ENCODE peak calls at places on chromosome 10, in seven cellular contexts. Q is tibial artery, M is transverse colon, D is left ventricle myocardium inferior, R is tibial nerve, G is spleen, F is fibroblast of lung. I is an unnamed sample.

GRCh38 chr10:21530616-21531015 is 3.4 kb upstream of the MLLT10 start:
- DNase-seq in Q (no peak), M (no peak), D (no peak), R (no peak), G (no peak), F (no peak), I (no peak)

GRCh38 chr10:97090035-97090434 is 95.7 kb downstream of the SLIT1 start:
- DNase-seq in Q (no peak), M (no peak), D (no peak), R (no peak), G (no peak), F (no peak), I (no peak)

GRCh38 chr10:42367532-42368230 is 270.7 kb downstream of the ZNF33B start:
- DNase-seq in Q (peak), M (peak), D (peak), R (peak), G (peak), F (peak), I (peak)

GRCh38 chr10:86044029-86044428 is 322.6 kb downstream of the GRID1 start:
- DNase-seq in Q (no peak), M (no peak), D (no peak), R (no peak), G (no peak), F (no peak), I (no peak)

GRCh38 chr10:42111661-42112330 is 526.6 kb downstream of the ZNF33B start:
- DNase-seq in Q (peak), M (no peak), D (no peak), R (no peak), G (no peak), F (no peak), I (no peak)

GRCh38 chr10:47364366-47364765 is 16.2 kb downstream of the RBP3 start:
- DNase-seq in Q (peak), M (no peak), D (no peak), R (no peak), G (no peak), F (no peak), I (no peak)

GRCh38 chr10:108787932-108788331 is 1135.4 kb downstream of the XPNPEP1 start:
- DNase-seq in Q (no peak), M (no peak), D (no peak), R (no peak), G (no peak), F (peak), I (no peak)

GRCh38 chr10:128625926-128626325 is 499.7 kb upstream of the MKI67 start:
- DNase-seq in Q (no peak), M (no peak), D (no peak), R (no peak), G (no peak), F (no peak), I (peak)

GRCh38 chr10:49408437-49409306 is 12.8 kb upstream of the DRGX start:
- DNase-seq in Q (no peak), M (no peak), D (no peak), R (no peak), G (no peak), F (no peak), I (no peak)

GRCh38 chr10:3873728-3874461 is 88.9 kb upstream of the KLF6 start:
- DNase-seq in Q (no peak), M (no peak), D (no peak), R (no peak), G (no peak), F (peak), I (no peak)

GRCh38 chr10:48602401-48603135 is 2.3 kb downstream of the ARHGAP22 start:
- DNase-seq in Q (no peak), M (no peak), D (no peak), R (no peak), G (no peak), F (no peak), I (no peak)

GRCh38 chr10:62632071-62632809 is 172.3 kb upstream of the ADO start:
- DNase-seq in Q (no peak), M (peak), D (peak), R (peak), G (peak), F (no peak), I (no peak)

GRCh38 chr10:104630731-104631130 is 10.4 kb upstream of the SORCS3 start:
- DNase-seq in Q (no peak), M (no peak), D (no peak), R (no peak), G (peak), F (no peak), I (peak)

GRCh38 chr10:1272079-1272478 is 215.9 kb downstream of the WDR37 start:
- DNase-seq in Q (no peak), M (no peak), D (no peak), R (no peak), G (no peak), F (no peak), I (no peak)

GRCh38 chr10:9634466-9634865 is 1383.2 kb upstream of the CELF2 start:
- DNase-seq in Q (no peak), M (no peak), D (no peak), R (no peak), G (no peak), F (peak), I (no peak)

GRCh38 chr10:28058746-28059145 is 59.9 kb upstream of the ODAD2 start:
- DNase-seq in Q (no peak), M (no peak), D (no peak), R (no peak), G (no peak), F (no peak), I (no peak)

GRCh38 chr10:67815571-67816059 is 22.4 kb downstream of the DNAJC12 start:
- DNase-seq in Q (no peak), M (no peak), D (no peak), R (no peak), G (no peak), F (peak), I (no peak)

GRCh38 chr10:28533571-28534304 is 820 bp downstream of the WAC start:
- DNase-seq in Q (peak), M (peak), D (peak), R (peak), G (peak), F (peak), I (peak)

GRCh38 chr10:101817542-101818118 is 614 bp downstream of the OGA start:
- DNase-seq in Q (peak), M (peak), D (peak), R (peak), G (peak), F (peak), I (peak)

GRCh38 chr10:67487906-67488619 is 207.9 kb downstream of the CTNNA3 start:
- DNase-seq in Q (no peak), M (no peak), D (no peak), R (no peak), G (no peak), F (no peak), I (no peak)

GRCh38 chr10:125096371-125096770 is 64.0 kb downstream of the CTBP2 start:
- DNase-seq in Q (no peak), M (no peak), D (no peak), R (no peak), G (no peak), F (no peak), I (no peak)

GRCh38 chr10:106185991-106186390 is 978.5 kb downstream of the SORCS1 start:
- DNase-seq in Q (no peak), M (no peak), D (no peak), R (no peak), G (no peak), F (peak), I (no peak)

GRCh38 chr10:71970869-71971268 is 6.7 kb downstream of the CHST3 start:
- DNase-seq in Q (no peak), M (no peak), D (no peak), R (no peak), G (peak), F (no peak), I (no peak)
- H3K27ac ChIP-seq in Q (peak), M (peak), D (peak), R (peak), G (no peak), F (no peak), I (peak)

GRCh38 chr10:123576706-123577105 is 89.4 kb upstream of the GPR26 start:
- DNase-seq in Q (no peak), M (no peak), D (no peak), R (no peak), G (no peak), F (no peak), I (no peak)
- H3K27ac ChIP-seq in Q (no peak), M (no peak), D (no peak), R (no peak), G (no peak), F (no peak), I (no peak)

DNA sequence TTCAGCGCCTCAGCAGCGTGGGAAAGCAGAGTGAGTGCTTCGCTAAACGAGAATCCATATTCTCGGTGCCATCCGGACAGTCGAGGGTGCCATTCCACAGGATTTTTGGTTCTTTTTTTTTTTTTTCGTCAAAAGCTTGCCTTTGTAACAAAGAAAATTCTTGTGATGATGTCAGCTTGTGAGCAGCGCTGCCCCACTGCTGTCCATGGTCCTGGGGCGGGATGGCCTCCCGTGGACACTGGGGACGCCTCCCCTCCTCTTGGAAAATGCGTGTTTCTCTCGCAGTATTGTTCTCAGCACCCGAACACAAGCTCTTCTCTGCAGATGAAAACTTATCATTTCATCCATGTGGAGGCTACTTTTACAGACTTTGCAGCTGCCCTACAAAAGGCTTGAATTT is 477.4 kb downstream of the TCERG1L start:
- DNase-seq in Q (no peak), M (no peak), D (no peak), R (no peak), G (no peak), F (no peak), I (no peak)
- H3K27ac ChIP-seq in Q (no peak), M (no peak), D (no peak), R (no peak), G (no peak), F (no peak), I (no peak)

DNA sequence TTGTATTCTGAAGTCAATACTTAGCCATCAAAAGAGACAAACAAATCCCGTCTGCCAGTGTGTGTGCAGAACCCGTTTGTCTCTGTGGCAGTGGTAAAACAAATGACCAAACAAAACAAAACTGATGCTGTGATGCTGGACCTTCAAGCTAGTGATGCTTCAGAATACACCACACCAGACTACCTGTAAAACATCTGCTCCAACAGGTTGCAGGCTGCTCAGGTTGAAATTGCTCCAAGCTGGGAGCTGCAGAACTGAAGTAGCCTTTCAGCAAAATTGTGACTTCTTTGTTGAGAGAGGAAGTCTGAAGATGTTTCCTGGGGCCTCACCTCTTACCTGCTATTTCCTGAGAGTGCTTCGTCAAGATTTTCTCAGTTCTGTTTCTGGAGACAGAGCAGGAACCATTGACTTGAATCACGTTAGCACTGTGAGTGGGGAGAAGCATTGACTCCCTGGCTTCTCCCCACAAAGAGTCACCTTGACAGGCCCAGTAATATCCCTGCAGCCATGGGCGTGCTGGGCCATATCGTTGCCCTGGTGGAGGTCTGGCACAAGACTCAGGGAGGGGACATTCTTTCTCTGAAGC is 80.1 kb downstream of the RBM20 start:
- DNase-seq in Q (no peak), M (no peak), D (no peak), R (no peak), G (no peak), F (no peak), I (no peak)
- H3K27ac ChIP-seq in Q (no peak), M (no peak), D (peak), R (no peak), G (no peak), F (no peak), I (no peak)

DNA sequence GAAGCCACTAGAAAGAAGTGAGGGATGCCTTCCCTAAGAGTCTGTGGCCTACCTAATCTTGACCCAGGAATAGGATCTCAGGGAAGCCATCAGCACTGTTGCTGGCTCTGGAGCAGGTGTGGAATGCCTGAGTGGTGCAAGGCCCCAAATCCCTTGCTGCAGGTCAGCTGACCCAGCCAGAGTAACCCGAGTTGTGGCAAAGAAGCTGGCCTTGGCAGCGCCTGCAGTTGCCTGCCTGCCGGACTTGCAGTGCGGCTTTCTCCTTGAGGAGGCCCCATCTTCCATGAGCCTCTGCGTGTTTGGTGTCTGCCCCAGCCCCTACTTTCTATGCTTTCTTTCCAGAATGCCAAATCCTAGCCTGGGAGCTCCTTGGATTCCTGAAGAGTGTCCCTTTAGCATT is 5.8 kb downstream of the KIAA1217 start:
- DNase-seq in Q (no peak), M (no peak), D (no peak), R (no peak), G (no peak), F (no peak), I (no peak)
- H3K27ac ChIP-seq in Q (no peak), M (peak), D (peak), R (peak), G (no peak), F (no peak), I (peak)

DNA sequence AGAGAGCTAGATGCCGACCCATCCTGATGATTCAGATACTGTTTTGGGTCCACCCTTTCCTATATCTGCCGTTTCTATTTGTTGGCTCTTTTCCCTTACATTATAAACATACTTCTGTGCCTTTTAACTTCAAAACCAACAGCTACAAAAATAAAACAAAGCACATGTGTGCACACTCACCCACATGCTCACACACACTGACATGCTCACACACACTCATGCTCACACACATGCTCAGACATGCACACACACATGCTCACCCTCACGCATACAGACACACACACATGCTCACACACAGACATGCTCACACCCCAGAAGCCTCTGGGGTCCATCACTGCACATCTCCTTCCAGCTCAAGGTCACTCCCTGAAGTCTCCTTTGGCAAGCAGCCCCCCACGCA is 88.1 kb downstream of the TCERG1L start:
- DNase-seq in Q (no peak), M (no peak), D (no peak), R (no peak), G (no peak), F (no peak), I (no peak)
- H3K27ac ChIP-seq in Q (no peak), M (no peak), D (no peak), R (no peak), G (no peak), F (no peak), I (no peak)

DNA sequence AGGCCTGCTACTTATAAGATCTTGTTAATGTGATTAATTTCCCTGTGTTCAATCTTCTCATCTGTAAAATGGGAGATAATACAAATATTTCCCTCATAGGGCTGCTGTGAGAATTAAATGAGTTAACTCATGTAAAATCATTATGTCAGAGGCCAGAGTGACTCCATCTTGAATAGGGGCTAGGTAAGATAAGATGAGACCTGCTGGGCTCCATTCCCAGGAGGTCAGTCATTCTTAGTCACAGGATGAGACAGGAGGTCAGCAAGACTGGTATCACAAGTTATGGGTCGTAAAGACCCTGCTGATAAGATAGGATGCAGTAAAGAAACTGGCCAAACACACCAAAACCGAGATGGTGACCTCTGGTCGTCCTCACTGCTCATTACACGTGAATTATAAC is 200.7 kb downstream of the CYP26A1 start:
- DNase-seq in Q (no peak), M (no peak), D (no peak), R (no peak), G (no peak), F (no peak), I (no peak)
- H3K27ac ChIP-seq in Q (no peak), M (no peak), D (no peak), R (no peak), G (no peak), F (no peak), I (no peak)

GRCh38 chr10:77532068-77532467 is 105.5 kb downstream of the KCNMA1 start:
- DNase-seq in Q (peak), M (no peak), D (no peak), R (no peak), G (no peak), F (peak), I (no peak)
- H3K27ac ChIP-seq in Q (peak), M (peak), D (no peak), R (peak), G (no peak), F (peak), I (peak)